ENCODE peak calls at places on chromosome 12, in five cellular contexts. S is stimulated activated CD4-positive, alpha-beta T cell treated with anti-CD3 and anti-CD28 coated beads, Interleukin-1b, Interleukin-23, amount 100 ng/mL, for 24 hours; O is NCI-H1092; G is Daoy; M is CD4-positive, alpha-beta memory T cell. U is an unnamed sample.

GRCh38 chr12:74624206-74624605 is 86.6 kb downstream of the ATXN7L3B start:
- DNase-seq in S (no peak), O (no peak), G (no peak), M (no peak), U (no peak)

GRCh38 chr12:104279164-104279563 is 24.4 kb upstream of the EID3 start:
- DNase-seq in S (no peak), O (no peak), G (no peak), M (no peak), U (no peak)

GRCh38 chr12:67748761-67749075 is 100.2 kb downstream of the DYRK2 start:
- DNase-seq in S (no peak), O (no peak), G (no peak), M (no peak), U (no peak)

GRCh38 chr12:83084516-83085234 is 398.0 kb downstream of the TMTC2 start:
- DNase-seq in S (no peak), O (no peak), G (no peak), M (no peak), U (no peak)

GRCh38 chr12:3281588-3282150 is 204.5 kb downstream of the TSPAN9 start:
- DNase-seq in S (no peak), O (no peak), G (no peak), M (no peak), U (no peak)

GRCh38 chr12:130514149-130514551 is 176.5 kb downstream of the PIWIL1 start:
- DNase-seq in S (no peak), O (peak), G (peak), M (no peak), U (no peak)

GRCh38 chr12:57722716-57723629 is 15.6 kb downstream of the AGAP2 start:
- DNase-seq in S (no peak), O (no peak), G (no peak), M (no peak), U (no peak)

GRCh38 chr12:59695379-59695778 is 99.5 kb downstream of the SLC16A7 start:
- DNase-seq in S (no peak), O (no peak), G (no peak), M (no peak), U (no peak)

GRCh38 chr12:125533434-125534029 is 468.3 kb downstream of the AACS start:
- DNase-seq in S (no peak), O (peak), G (peak), M (no peak), U (peak)

GRCh38 chr12:117235261-117235660 is 45.0 kb upstream of the FBXO21 start:
- DNase-seq in S (no peak), O (no peak), G (no peak), M (no peak), U (no peak)

GRCh38 chr12:100375023-100375737 is 18.3 kb downstream of the SLC17A8 start:
- DNase-seq in S (no peak), O (peak), G (peak), M (no peak), U (no peak)

GRCh38 chr12:3227076-3227975 is 150.1 kb downstream of the TSPAN9 start:
- DNase-seq in S (no peak), O (no peak), G (peak), M (no peak), U (no peak)

GRCh38 chr12:6607751-6608591 is 792 bp upstream of the CHD4 start:
- DNase-seq in S (no peak), O (peak), G (peak), M (peak), U (no peak)

GRCh38 chr12:64609543-64610091 is 678 bp upstream of the RASSF3 start:
- DNase-seq in S (no peak), O (no peak), G (no peak), M (peak), U (no peak)

GRCh38 chr12:38155526-38156496 is 160.8 kb upstream of the ALG10B start:
- DNase-seq in S (no peak), O (no peak), G (no peak), M (no peak), U (no peak)

GRCh38 chr12:105107497-105108371 is at the start of gene WASHC4:
- DNase-seq in S (peak), O (peak), G (peak), M (peak), U (peak)

GRCh38 chr12:30796508-30796780 is 41.7 kb upstream of the CAPRIN2 start:
- DNase-seq in S (no peak), O (peak), G (peak), M (no peak), U (peak)

GRCh38 chr12:49867580-49868341 is 24.9 kb upstream of the BCDIN3D start:
- DNase-seq in S (no peak), O (no peak), G (no peak), M (no peak), U (no peak)

GRCh38 chr12:101001669-101002068 is 207.1 kb downstream of the ANO4 start:
- DNase-seq in S (no peak), O (no peak), G (no peak), M (no peak), U (no peak)

GRCh38 chr12:6200266-6201198 is at the start of gene CD9:
- DNase-seq in S (no peak), O (no peak), G (peak), M (no peak), U (no peak)

GRCh38 chr12:49706351-49707126 is 666 bp downstream of the FMNL3 start:
- DNase-seq in S (no peak), O (no peak), G (peak), M (peak), U (peak)

GRCh38 chr12:120437735-120438494 is at the start of gene COX6A1:
- DNase-seq in S (peak), O (peak), G (peak), M (peak), U (peak)

GRCh38 chr12:123286997-123287396 is 15.3 kb upstream of the CDK2AP1 start:
- DNase-seq in S (no peak), O (no peak), G (no peak), M (no peak), U (no peak)

U was measured in mesothelial cell of epicardium.